ENCODE peak calls at places on chromosomes 6 and 20, in four cellular contexts. One of them, this sample, is unnamed.

GRCh38 chr20:19737025-19737424 is 21.0 kb upstream of the RIN2 start:
- DNase-seq in IMR-90: peak; percentile 48
- DNase-seq in H1: no peak
- DNase-seq in K562: no peak
- DNase-seq in this sample: peak; percentile 37

GRCh38 chr6:127900935-127901334 is at the start of gene THEMIS:
- DNase-seq in IMR-90: no peak
- DNase-seq in H1: no peak
- DNase-seq in K562: no peak
- DNase-seq in this sample: no peak

GRCh38 chr6:151043944-151044343 is 178.4 kb downstream of the MTHFD1L start:
- DNase-seq in IMR-90: no peak
- DNase-seq in H1: no peak
- DNase-seq in K562: no peak
- DNase-seq in this sample: no peak

GRCh38 chr20:19396466-19397081 is 184.1 kb downstream of the SLC24A3 start:
- DNase-seq in IMR-90: no peak
- DNase-seq in H1: no peak
- DNase-seq in K562: no peak
- DNase-seq in this sample: no peak

GRCh38 chr6:11120273-11121005 is 8.9 kb upstream of the ERVFRD-1 start:
- DNase-seq in IMR-90: peak; percentile 72
- DNase-seq in H1: no peak
- DNase-seq in K562: no peak
- DNase-seq in this sample: no peak

GRCh38 chr6:100808638-100809275 is 72.4 kb downstream of the ASCC3 start:
- DNase-seq in IMR-90: peak; percentile 86
- DNase-seq in H1: no peak
- DNase-seq in K562: no peak
- DNase-seq in this sample: no peak

GRCh38 chr20:38604873-38605303 is 3.3 kb downstream of the ARHGAP40 start:
- DNase-seq in IMR-90: peak; percentile 14
- DNase-seq in H1: no peak
- DNase-seq in K562: no peak
- DNase-seq in this sample: no peak

GRCh38 chr6:33746036-33746600 is 587 bp downstream of the IP6K3 start:
- DNase-seq in IMR-90: peak; percentile 61
- DNase-seq in H1: peak; percentile 58
- DNase-seq in K562: no peak
- DNase-seq in this sample: no peak

GRCh38 chr20:58483051-58483450 is 32.1 kb downstream of the APCDD1L start:
- DNase-seq in IMR-90: no peak
- DNase-seq in H1: no peak
- DNase-seq in K562: no peak
- DNase-seq in this sample: no peak

GRCh38 chr6:159014406-159014805 is 14.4 kb upstream of the RSPH3 start:
- DNase-seq in IMR-90: no peak
- DNase-seq in H1: no peak
- DNase-seq in K562: no peak
- DNase-seq in this sample: no peak

GRCh38 chr6:166540631-166541331 is 45.7 kb downstream of the RAMACL start:
- DNase-seq in IMR-90: peak; percentile 17
- DNase-seq in H1: no peak
- DNase-seq in K562: peak; percentile 18
- DNase-seq in this sample: peak; percentile 66

GRCh38 chr6:30810813-30811329 is 66.5 kb upstream of the IER3 start:
- DNase-seq in IMR-90: no peak
- DNase-seq in H1: no peak
- DNase-seq in K562: no peak
- DNase-seq in this sample: peak; percentile 92

GRCh38 chr6:136469154-136469553 is 81.1 kb downstream of the MAP7 start:
- DNase-seq in IMR-90: no peak
- DNase-seq in H1: no peak
- DNase-seq in K562: no peak
- DNase-seq in this sample: no peak

GRCh38 chr6:41732601-41733348 is 2.6 kb downstream of the TFEB start:
- DNase-seq in IMR-90: no peak
- DNase-seq in H1: no peak
- DNase-seq in K562: no peak
- DNase-seq in this sample: peak; percentile 62

GRCh38 chr6:146546440-146546839 is 2.8 kb downstream of the RAB32 start:
- DNase-seq in IMR-90: peak; percentile 94
- DNase-seq in H1: no peak
- DNase-seq in K562: no peak
- DNase-seq in this sample: no peak

GRCh38 chr6:38524436-38525145 is 115.1 kb downstream of the BTBD9 start:
- DNase-seq in IMR-90: peak; percentile 52
- DNase-seq in H1: no peak
- DNase-seq in K562: no peak
- DNase-seq in this sample: no peak

GRCh38 chr6:144284474-144284752 is 722 bp upstream of the UTRN start:
- DNase-seq in IMR-90: no peak
- DNase-seq in H1: no peak
- DNase-seq in K562: no peak
- DNase-seq in this sample: no peak

GRCh38 chr20:23547613-23548012 is 20.7 kb downstream of the CST9L start:
- DNase-seq in IMR-90: no peak
- DNase-seq in H1: no peak
- DNase-seq in K562: no peak
- DNase-seq in this sample: no peak

GRCh38 chr20:50455656-50456451 is 54.3 kb upstream of the PTPN1 start:
- DNase-seq in IMR-90: no peak
- DNase-seq in H1: no peak
- DNase-seq in K562: peak; percentile 60
- DNase-seq in this sample: no peak

GRCh38 chr6:72530152-72530551 is 91.7 kb upstream of the KCNQ5 start:
- DNase-seq in IMR-90: no peak
- DNase-seq in H1: no peak
- DNase-seq in K562: no peak
- DNase-seq in this sample: no peak

GRCh38 chr6:32852018-32852843 is 1.3 kb downstream of the TAP1 start:
- DNase-seq in IMR-90: no peak
- DNase-seq in H1: no peak
- DNase-seq in K562: no peak
- DNase-seq in this sample: no peak

GRCh38 chr20:25346349-25346748 is 44.3 kb downstream of the ABHD12 start:
- DNase-seq in IMR-90: no peak
- DNase-seq in H1: no peak
- DNase-seq in K562: no peak
- DNase-seq in this sample: no peak

GRCh38 chr6:128847481-128848168 is 35.3 kb upstream of the LAMA2 start:
- DNase-seq in IMR-90: no peak
- DNase-seq in H1: no peak
- DNase-seq in K562: no peak
- DNase-seq in this sample: no peak

GRCh38 chr20:5680227-5680626 is 70.0 kb upstream of the SHLD1 start:
- DNase-seq in IMR-90: peak; percentile 11
- DNase-seq in H1: no peak
- DNase-seq in K562: no peak
- DNase-seq in this sample: no peak

GRCh38 chr6:163248051-163248450 is 166.5 kb upstream of the QKI start:
- DNase-seq in IMR-90: no peak
- DNase-seq in H1: no peak
- DNase-seq in K562: no peak
- DNase-seq in this sample: no peak

GRCh38 chr6:42962502-42963178 is 2.1 kb downstream of the GNMT start:
- DNase-seq in IMR-90: no peak
- DNase-seq in H1: no peak
- DNase-seq in K562: no peak
- DNase-seq in this sample: no peak

GRCh38 chr6:42962096-42962495 is 1.5 kb downstream of the GNMT start:
- DNase-seq in IMR-90: no peak
- DNase-seq in H1: no peak
- DNase-seq in K562: no peak
- DNase-seq in this sample: no peak

GRCh38 chr6:42963179-42963854 is 2.8 kb downstream of the GNMT start:
- DNase-seq in IMR-90: no peak
- DNase-seq in H1: no peak
- DNase-seq in K562: no peak
- DNase-seq in this sample: no peak

GRCh38 chr6:42961020-42961470 is 491 bp downstream of the GNMT start:
- DNase-seq in IMR-90: no peak
- DNase-seq in H1: no peak
- DNase-seq in K562: no peak
- DNase-seq in this sample: no peak

DNA sequence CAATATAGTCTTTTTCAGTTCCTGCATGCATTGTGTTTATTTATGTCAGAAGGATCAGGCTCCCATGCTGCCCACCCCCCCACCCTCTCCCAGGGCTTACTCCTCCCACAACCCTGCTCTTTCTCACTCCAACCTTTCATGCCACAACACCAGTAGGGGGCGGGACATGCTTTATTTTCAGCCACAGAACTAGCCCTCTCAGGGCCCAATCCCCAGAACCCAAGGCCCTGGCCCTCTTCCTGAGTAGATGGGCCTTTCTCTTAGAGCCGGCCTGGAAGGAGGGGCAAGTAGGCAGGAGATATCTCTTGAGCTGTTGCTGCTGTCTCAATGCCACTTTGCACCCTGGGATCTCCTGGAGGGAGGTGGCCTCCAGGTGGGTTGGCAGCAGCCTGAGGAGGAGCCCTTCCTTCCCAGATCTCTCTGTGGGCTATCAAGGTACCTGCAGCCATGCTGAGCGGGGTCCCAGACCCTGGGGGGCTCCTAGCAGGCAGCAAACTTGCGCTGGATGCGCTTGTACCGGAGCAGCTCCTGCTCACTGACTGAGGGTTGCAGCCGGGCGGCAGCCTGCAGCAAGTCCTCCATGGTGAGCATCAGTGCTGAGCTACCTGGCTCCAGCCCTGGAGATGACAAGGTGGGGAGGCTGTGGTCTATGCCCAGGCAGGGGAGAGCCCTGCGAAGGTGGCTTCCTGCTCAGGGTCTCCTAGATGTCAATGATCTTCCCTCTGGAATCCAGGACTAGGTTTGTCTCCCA is 3.5 kb downstream of the GNMT start:
- DNase-seq in IMR-90: peak; percentile 58
- DNase-seq in H1: peak; percentile 82
- DNase-seq in K562: peak; percentile 87
- DNase-seq in this sample: no peak
- TF ChIP-seq CHD1 in IMR-90: no peak
- TF ChIP-seq CHD1 in H1: no peak
- TF ChIP-seq CHD1 in K562: no peak
- TF ChIP-seq CHD1 in this sample: no peak

GRCh38 chr20:16063876-16064275 is 509.4 kb downstream of the KIF16B start:
- DNase-seq in IMR-90: no peak
- DNase-seq in H1: no peak
- DNase-seq in K562: no peak
- DNase-seq in this sample: no peak

GRCh38 chr20:16059841-16060240 is 513.4 kb downstream of the KIF16B start:
- DNase-seq in IMR-90: no peak
- DNase-seq in H1: no peak
- DNase-seq in K562: no peak
- DNase-seq in this sample: no peak

GRCh38 chr20:16064991-16065707 is 508.1 kb downstream of the KIF16B start:
- DNase-seq in IMR-90: no peak
- DNase-seq in H1: no peak
- DNase-seq in K562: no peak
- DNase-seq in this sample: no peak

GRCh38 chr20:16062661-16063591 is 510.3 kb downstream of the KIF16B start:
- DNase-seq in IMR-90: no peak
- DNase-seq in H1: no peak
- DNase-seq in K562: no peak
- DNase-seq in this sample: no peak

DNA sequence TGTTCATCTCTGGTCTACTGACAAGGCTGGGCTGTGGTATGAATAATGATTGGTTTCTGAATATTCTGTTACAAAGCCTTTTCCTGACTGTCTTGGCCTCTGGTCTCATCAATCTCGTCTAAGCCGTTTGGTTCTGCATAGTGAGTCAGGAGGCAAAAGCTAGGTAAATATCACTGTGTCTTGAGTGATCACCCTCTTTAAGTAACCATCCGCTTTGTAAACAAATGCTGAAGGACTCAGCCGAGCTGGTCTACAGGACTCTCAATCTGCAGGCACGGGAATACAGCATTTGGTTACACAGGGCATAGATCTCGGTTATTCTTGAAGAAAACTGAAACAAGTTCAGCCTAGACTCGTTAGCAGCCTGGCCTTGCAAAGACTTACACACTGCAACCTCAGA is 511.9 kb downstream of the KIF16B start:
- DNase-seq in IMR-90: no peak
- DNase-seq in H1: no peak
- DNase-seq in K562: no peak
- DNase-seq in this sample: no peak
- TF ChIP-seq CHD1 in IMR-90: no peak
- TF ChIP-seq CHD1 in H1: no peak
- TF ChIP-seq CHD1 in K562: no peak
- TF ChIP-seq CHD1 in this sample: no peak

DNA sequence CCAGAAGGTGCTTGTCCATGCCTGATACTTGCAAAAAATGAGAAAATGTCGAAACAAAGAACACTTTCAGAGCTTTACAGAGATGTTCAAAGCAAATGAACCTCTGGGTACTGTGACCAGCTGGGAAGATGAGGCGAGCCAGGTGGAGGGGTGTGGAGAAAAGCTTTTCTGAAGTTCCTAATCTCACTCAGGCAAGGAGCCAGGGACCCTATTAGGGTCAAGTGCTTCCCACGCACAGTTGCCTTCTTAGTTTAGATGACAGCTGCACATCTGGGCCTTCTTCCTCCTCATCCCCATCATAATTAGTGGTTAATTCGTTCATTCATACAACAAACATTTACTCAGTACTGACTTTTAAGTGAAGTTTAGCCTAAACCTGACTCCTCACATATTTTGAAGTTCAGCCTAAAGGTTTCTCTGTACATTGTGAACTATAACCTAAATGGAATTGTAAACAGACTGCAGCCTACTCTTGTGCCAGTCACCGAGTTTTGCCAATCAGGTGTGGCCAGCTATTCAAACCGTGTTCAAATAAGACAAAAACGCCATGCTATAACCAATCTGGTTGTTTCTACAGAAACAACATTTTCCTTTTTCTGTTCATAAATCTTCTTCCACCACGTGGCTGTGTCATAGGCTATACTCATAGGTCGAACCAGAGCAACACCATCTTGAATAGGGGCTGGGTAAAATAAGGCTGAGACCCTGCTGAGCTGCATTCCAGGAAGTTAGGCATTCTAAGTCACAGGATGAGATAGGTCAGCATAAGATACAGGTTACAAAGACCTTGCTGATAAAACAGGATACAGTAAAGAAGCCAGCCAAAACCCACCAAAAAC is 19.3 kb upstream of the AHCY start:
- DNase-seq in IMR-90: no peak
- DNase-seq in H1: no peak
- DNase-seq in K562: peak; percentile 49
- DNase-seq in this sample: no peak
- TF ChIP-seq CHD1 in IMR-90: no peak
- TF ChIP-seq CHD1 in H1: no peak
- TF ChIP-seq CHD1 in K562: no peak
- TF ChIP-seq CHD1 in this sample: no peak

DNA sequence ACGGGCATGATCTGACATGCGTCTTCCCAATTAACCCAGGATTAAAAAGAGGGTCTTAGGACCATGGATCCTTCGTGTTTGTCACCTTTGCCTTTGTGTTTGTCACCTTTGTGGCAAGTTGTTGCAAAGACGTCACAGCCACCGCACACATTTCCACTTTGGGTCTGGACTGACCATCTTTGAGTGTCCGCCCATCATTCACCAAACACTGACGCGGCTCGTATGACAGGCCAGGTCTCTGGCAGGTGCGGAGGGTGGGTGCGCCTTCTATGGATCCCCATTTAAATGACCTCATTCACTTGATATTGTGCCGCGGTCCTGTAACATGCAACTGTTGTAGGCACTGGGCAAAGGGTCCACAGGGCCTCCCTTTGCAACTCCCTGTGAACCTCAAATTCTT is 404.1 kb downstream of the TAF4 start:
- DNase-seq in IMR-90: no peak
- DNase-seq in H1: no peak
- DNase-seq in K562: no peak
- DNase-seq in this sample: no peak
- TF ChIP-seq CHD1 in IMR-90: no peak
- TF ChIP-seq CHD1 in H1: no peak
- TF ChIP-seq CHD1 in K562: no peak
- TF ChIP-seq CHD1 in this sample: no peak

This sample was measured in GM12878.